ENCODE peak calls at places on chromosomes 1 and 21, in five cellular contexts. K is stimulated activated CD8-positive, alpha-beta memory T cell treated with anti-CD3 and anti-CD28 coated beads, Interleukin-2, amount 100 ng/mL, for 1 hour; B is HuH-7; J is fibroblast of mammary gland; V is occipital lobe. A is an unnamed sample.

GRCh38 chr1:151326619-151327222 is 495 bp downstream of the PI4KB start:
- DNase-seq in V (no peak), K (peak; percentile 21), J (peak; percentile 50), B (peak; percentile 34), A (no peak)

GRCh38 chr1:230976825-230977747 is 1.6 kb downstream of the TTC13 start:
- DNase-seq in J (no peak), V (no peak), K (peak; percentile 8), B (no peak), A (no peak)

GRCh38 chr1:203100163-203100867 is 14.5 kb upstream of the MYOG start:
- DNase-seq in V (no peak), J (no peak), K (no peak), B (no peak), A (no peak)

GRCh38 chr21:33362044-33362555 is 37.3 kb downstream of the IFNAR1 start:
- DNase-seq in V (no peak), J (no peak), B (no peak), K (no peak), A (no peak)

GRCh38 chr1:156101880-156102279 is 12.6 kb upstream of the LMNA start:
- DNase-seq in J (no peak), K (no peak), V (no peak), B (no peak), A (no peak)

GRCh38 chr1:167052389-167052788 is 37.8 kb downstream of the GPA33 start:
- DNase-seq in V (no peak), K (no peak), J (no peak), B (peak; percentile 51), A (no peak)

GRCh38 chr1:20216574-20216973 is 30.3 kb upstream of the PLA2G2C start:
- DNase-seq in J (peak; percentile 40), V (no peak), B (peak; percentile 43), K (no peak), A (no peak)

GRCh38 chr1:39159224-39160036 is 45.1 kb upstream of the MACF1 start:
- DNase-seq in V (no peak), B (no peak), K (no peak), J (no peak), A (no peak)

GRCh38 chr1:56929492-56929891 is 36.3 kb downstream of the C8B start:
- DNase-seq in J (no peak), V (no peak), B (no peak), K (no peak), A (no peak)

GRCh38 chr1:202501281-202501680 is 152.8 kb downstream of the PPP1R12B start:
- DNase-seq in B (peak; percentile 8), V (no peak), K (no peak), J (peak; percentile 52), A (no peak)

GRCh38 chr1:22582670-22583635 is 19.7 kb downstream of the EPHA8 start:
- DNase-seq in J (no peak), B (no peak), K (no peak), V (no peak), A (no peak)

GRCh38 chr1:1752671-1753606 is 25.3 kb downstream of the NADK start:
- DNase-seq in K (no peak), V (no peak), J (no peak), B (no peak), A (no peak)

GRCh38 chr1:174158767-174159252 is 510 bp upstream of the RABGAP1L start:
- DNase-seq in J (no peak), K (no peak), V (no peak), B (no peak), A (no peak)

GRCh38 chr1:25997759-25998074 is at the start of gene PAFAH2:
- DNase-seq in V (no peak), J (no peak), B (peak; percentile 26), K (no peak), A (no peak)

GRCh38 chr1:59678065-59678808 is 136.5 kb upstream of the HOOK1 start:
- DNase-seq in V (no peak), K (no peak), J (no peak), B (no peak), A (no peak)

GRCh38 chr1:2595261-2595811 is 8.8 kb downstream of the PRXL2B start:
- DNase-seq in B (no peak), V (no peak), J (no peak), K (no peak), A (no peak)

GRCh38 chr1:229064320-229064908 is 206.5 kb upstream of the RAB4A start:
- DNase-seq in B (no peak), K (no peak), J (no peak), V (no peak), A (no peak)

GRCh38 chr1:154864189-154864985 is 5.7 kb downstream of the KCNN3 start:
- DNase-seq in V (no peak), K (no peak), B (no peak), J (no peak), A (no peak)

GRCh38 chr1:243475966-243476365 is 220.1 kb downstream of the SDCCAG8 start:
- DNase-seq in V (peak; percentile 53), B (no peak), K (no peak), J (peak; percentile 46), A (no peak)

GRCh38 chr21:45540601-45540970 is 1.7 kb downstream of the SLC19A1 start:
- DNase-seq in B (no peak), K (no peak), J (no peak), V (no peak), A (no peak)

GRCh38 chr1:9823693-9823942 is 147 bp downstream of the CLSTN1 start:
- DNase-seq in K (no peak), B (no peak), V (no peak), J (no peak), A (no peak)

GRCh38 chr1:110494036-110494435 is 24.9 kb downstream of the KCNA10 start:
- DNase-seq in V (no peak), B (no peak), K (no peak), J (no peak), A (no peak)

GRCh38 chr21:35159881-35160280 is 110.8 kb upstream of the RUNX1 start:
- DNase-seq in J (peak; percentile 96), V (no peak), K (no peak), B (no peak), A (no peak)

GRCh38 chr1:63368131-63368530 is 704 bp downstream of the ALG6 start:
- DNase-seq in V (no peak), B (no peak), J (no peak), K (no peak), A (no peak)

GRCh38 chr1:230855886-230856285 is 12.4 kb downstream of the C1orf198 start:
- DNase-seq in B (no peak), J (peak; percentile 39), K (no peak), V (peak; percentile 19), A (no peak)

GRCh38 chr1:31750858-31751638 is 13.1 kb downstream of the ADGRB2 start:
- DNase-seq in V (no peak), K (no peak), B (no peak), J (peak; percentile 78), A (no peak)

GRCh38 chr1:22105611-22106207 is 37.2 kb downstream of the WNT4 start:
- DNase-seq in J (peak; percentile 72), V (no peak), K (no peak), B (peak; percentile 55), A (no peak)

GRCh38 chr1:15974855-15975254 is 1.0 kb downstream of the ZBTB17 start:
- DNase-seq in V (no peak), K (no peak), J (no peak), B (no peak), A (no peak)

GRCh38 chr1:44531785-44532566 is 126.9 kb downstream of the RNF220 start:
- DNase-seq in V (no peak), K (no peak), B (peak; percentile 58), J (peak; percentile 61), A (no peak)

GRCh38 chr1:175530167-175530566 is 213.2 kb downstream of the TNR start:
- DNase-seq in V (no peak), B (no peak), K (no peak), J (no peak), A (no peak)

GRCh38 chr1:89978763-89979162 is 16.1 kb upstream of the ZNF326 start:
- DNase-seq in V (no peak), J (peak; percentile 30), K (no peak), B (no peak), A (no peak)

GRCh38 chr1:228734881-228735801 is at the start of gene RHOU:
- DNase-seq in V (peak; percentile 77), J (peak; percentile 30), B (peak; percentile 84), K (peak; percentile 48), A (peak; percentile 64)

GRCh38 chr1:30437059-30437576 is 286.3 kb downstream of the MATN1 start:
- DNase-seq in J (no peak), V (no peak), B (no peak), K (no peak), A (no peak)

GRCh38 chr1:200260587-200261335 is 149.1 kb downstream of the ZNF281 start:
- DNase-seq in J (no peak), V (no peak), B (no peak), K (no peak), A (no peak)

GRCh38 chr1:167819849-167820683 is 93.9 kb downstream of the ADCY10 start:
- DNase-seq in B (no peak), K (no peak), J (peak; percentile 94), V (peak; percentile 58), A (peak; percentile 29)

GRCh38 chr1:55278378-55278777 is 63.2 kb upstream of the USP24 start:
- DNase-seq in J (no peak), K (no peak), V (no peak), B (no peak), A (no peak)

GRCh38 chr1:5692649-5693048 is 299.6 kb downstream of the NPHP4 start:
- DNase-seq in B (no peak), J (no peak), K (no peak), V (no peak), A (no peak)

GRCh38 chr1:41954533-41954944 is 35.8 kb upstream of the HIVEP3 start:
- DNase-seq in J (peak; percentile 70), V (no peak), B (no peak), K (no peak), A (no peak)

A was measured in anterior cingulate cortex.